ENCODE peak calls at places on chromosome 1, in five cellular contexts. O, I, L, S and W are unnamed samples.

GRCh38 chr1:203156280-203156679 is 19.3 kb downstream of the MYBPH start:
- DNase-seq in S (no peak), I (no peak), O (no peak), L (no peak), W (no peak)

GRCh38 chr1:160161965-160162705 is 10.7 kb downstream of the ATP1A4 start:
- DNase-seq in O (no peak), S (peak), L (peak), I (peak), W (no peak)

GRCh38 chr1:29518183-29518835 is 282.0 kb downstream of the PTPRU start:
- DNase-seq in O (no peak), S (no peak), I (no peak), L (no peak), W (no peak)

GRCh38 chr1:206506803-206507394 is 432 bp upstream of the RASSF5 start:
- DNase-seq in O (no peak), S (no peak), I (no peak), L (no peak), W (no peak)

GRCh38 chr1:240029418-240029817 is 62.3 kb upstream of the FMN2 start:
- DNase-seq in O (no peak), I (no peak), S (no peak), L (no peak), W (no peak)

GRCh38 chr1:59595774-59596173 is 219.0 kb upstream of the HOOK1 start:
- DNase-seq in O (no peak), L (no peak), S (peak), I (no peak), W (no peak)

GRCh38 chr1:205969229-205969628 is 26.0 kb upstream of the SLC26A9 start:
- DNase-seq in O (no peak), I (no peak), S (no peak), L (no peak), W (no peak)

GRCh38 chr1:164914208-164914607 is 355.2 kb downstream of the PBX1 start:
- DNase-seq in I (no peak), L (no peak), S (peak), O (no peak), W (no peak)

GRCh38 chr1:147749792-147750191 is 10.6 kb downstream of the GJA5 start:
- DNase-seq in I (no peak), O (no peak), L (no peak), S (no peak), W (no peak)

GRCh38 chr1:12177999-12178441 is 11.2 kb downstream of the TNFRSF1B start:
- DNase-seq in O (no peak), S (peak), I (peak), L (no peak), W (no peak)

GRCh38 chr1:225508538-225509375 is 80.9 kb upstream of the LBR start:
- DNase-seq in L (peak), O (no peak), S (peak), I (no peak), W (no peak)

GRCh38 chr1:247576514-247576913 is 11.6 kb upstream of the OR2G2 start:
- DNase-seq in L (no peak), I (no peak), S (peak), O (no peak), W (no peak)

GRCh38 chr1:91572044-91572443 is 71.4 kb downstream of the CDC7 start:
- DNase-seq in I (no peak), O (no peak), S (no peak), L (no peak), W (no peak)

GRCh38 chr1:242827538-242827937 is 303.0 kb upstream of the PLD5 start:
- DNase-seq in O (no peak), L (no peak), I (no peak), S (peak), W (no peak)

GRCh38 chr1:9715536-9716226 is 64.2 kb downstream of the PIK3CD start:
- DNase-seq in S (no peak), I (no peak), O (no peak), L (no peak), W (no peak)

GRCh38 chr1:65075123-65075976 is 72.7 kb upstream of the AK4 start:
- DNase-seq in I (peak), L (peak), O (peak), S (peak), W (peak)

GRCh38 chr1:109304221-109304915 is 2.4 kb downstream of the MYBPHL start:
- DNase-seq in S (no peak), I (peak), O (no peak), L (peak), W (no peak)

GRCh38 chr1:26097696-26098095 is 13.9 kb upstream of the PDIK1L start:
- DNase-seq in O (no peak), S (no peak), I (no peak), L (no peak), W (no peak)

GRCh38 chr1:195604287-195604686 is 1004.0 kb downstream of the KCNT2 start:
- DNase-seq in L (no peak), O (no peak), I (no peak), S (peak), W (no peak)

GRCh38 chr1:74641876-74642275 is 31.7 kb downstream of the ERICH3 start:
- DNase-seq in O (no peak), L (no peak), I (no peak), S (no peak), W (no peak)

GRCh38 chr1:150009604-150010387 is 730 bp downstream of the OTUD7B start:
- DNase-seq in I (peak), L (peak), S (peak), O (peak), W (no peak)

GRCh38 chr1:56329970-56330369 is 249.4 kb downstream of the PLPP3 start:
- DNase-seq in L (no peak), O (no peak), I (no peak), S (peak), W (no peak)

GRCh38 chr1:117371436-117372151 is 4.3 kb downstream of the MAN1A2 start:
- DNase-seq in O (no peak), L (no peak), S (peak), I (no peak), W (no peak)

GRCh38 chr1:38009088-38009840 is 3.3 kb upstream of the UTP11 start:
- DNase-seq in I (no peak), L (no peak), O (no peak), S (peak), W (no peak)

GRCh38 chr1:200670215-200671118 is 760 bp upstream of the DDX59 start:
- DNase-seq in S (peak), O (peak), L (no peak), I (peak), W (peak)

GRCh38 chr1:205350124-205350523 is 6.6 kb downstream of the KLHDC8A start:
- DNase-seq in S (no peak), I (no peak), O (no peak), L (no peak), W (no peak)

GRCh38 chr1:96722161-96722908 is 751 bp downstream of the PTBP2 start:
- DNase-seq in O (peak), I (peak), S (peak), L (peak), W (no peak)

GRCh38 chr1:241007668-241008067 is 349.3 kb downstream of the RGS7 start:
- DNase-seq in O (no peak), I (no peak), L (no peak), S (no peak), W (no peak)

GRCh38 chr1:210629276-210629675 is 300.6 kb downstream of the HHAT start:
- DNase-seq in S (no peak), O (no peak), L (no peak), I (no peak), W (no peak)